ENCODE peak calls at places on chromosomes 16 and 17, in five cellular contexts. W is heart right ventricle, R is OCI-LY7, Y is A549, P is sigmoid colon. B is an unnamed sample.

GRCh38 chr16:28107232-28107631 is 43.7 kb upstream of the GSG1L start:
- DNase-seq in Y (no peak), W (no peak), R (no peak), P (no peak), B (no peak)

GRCh38 chr17:74513987-74514631 is 17.2 kb downstream of the CD300LB start:
- DNase-seq in R (peak; percentile 87), P (no peak), Y (peak; percentile 55), W (no peak), B (peak; percentile 22)

GRCh38 chr17:74176546-74177001 is 26.9 kb upstream of the RPL38 start:
- DNase-seq in W (peak; percentile 51), P (no peak), Y (peak; percentile 76), R (peak; percentile 63), B (peak; percentile 58)

GRCh38 chr16:56354746-56355145 is 70.6 kb downstream of the AMFR start:
- DNase-seq in Y (no peak), R (no peak), P (peak; percentile 59), W (no peak), B (no peak)

GRCh38 chr17:61368049-61368831 is 31.4 kb upstream of the TBX2 start:
- DNase-seq in Y (no peak), P (no peak), W (no peak), R (no peak), B (no peak)

GRCh38 chr17:38867179-38867994 is 2.5 kb upstream of the LASP1 start:
- DNase-seq in R (peak; percentile 80), W (peak; percentile 57), P (peak; percentile 80), Y (peak; percentile 63), B (no peak)

GRCh38 chr16:49200223-49200820 is 81.3 kb downstream of the CBLN1 start:
- DNase-seq in Y (no peak), P (no peak), R (no peak), W (peak; percentile 8), B (no peak)

GRCh38 chr17:17693253-17693954 is 12.1 kb downstream of the RAI1 start:
- DNase-seq in P (no peak), R (no peak), Y (no peak), W (no peak), B (no peak)

GRCh38 chr16:1530883-1531637 is 2.4 kb upstream of the TMEM204 start:
- DNase-seq in R (no peak), Y (no peak), W (peak; percentile 75), P (peak; percentile 92), B (no peak)

GRCh38 chr16:29765167-29766032 is 12.7 kb upstream of the ZG16 start:
- DNase-seq in Y (no peak), R (no peak), P (no peak), W (no peak), B (no peak)

GRCh38 chr17:17712268-17712924 is 31.1 kb downstream of the RAI1 start:
- DNase-seq in Y (no peak), R (no peak), W (no peak), P (no peak), B (no peak)

GRCh38 chr17:40598928-40599627 is 33.8 kb upstream of the CCR7 start:
- DNase-seq in Y (no peak), P (no peak), R (peak; percentile 76), W (peak; percentile 44), B (no peak)

DNA sequence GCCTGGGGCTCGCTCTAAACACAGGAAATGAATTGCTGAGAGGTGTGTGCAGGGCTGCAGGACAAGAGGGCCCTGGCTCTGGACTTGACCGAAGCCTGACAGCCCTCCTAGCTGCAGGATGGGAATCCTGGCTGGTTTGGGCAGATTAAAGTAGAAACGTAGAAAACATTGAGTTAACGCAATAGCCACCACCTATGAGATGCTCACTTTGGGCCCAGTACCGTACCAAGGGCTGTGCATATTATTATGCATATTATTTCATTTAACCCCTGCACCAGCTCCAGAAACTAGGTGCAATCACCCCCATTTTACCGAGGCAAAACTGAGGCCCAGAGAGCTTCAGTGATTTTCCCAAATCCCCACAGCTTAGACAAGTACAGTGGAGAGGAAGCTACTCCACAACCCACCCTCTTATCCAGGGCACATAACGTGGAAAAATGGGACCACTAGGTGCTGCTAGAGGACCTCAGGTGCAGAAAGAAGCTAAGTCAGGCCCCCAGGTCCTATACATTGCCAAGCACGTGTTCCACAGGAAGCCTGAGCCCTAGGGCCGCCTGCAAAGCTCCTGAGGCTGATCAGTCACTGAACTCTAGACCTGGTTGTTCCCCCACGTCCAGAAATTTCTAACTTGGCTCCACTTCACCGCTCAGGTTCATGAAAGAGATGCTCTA is 79.2 kb downstream of the MYH11 start:
- DNase-seq in Y (peak; percentile 74), R (peak; percentile 86), P (peak; percentile 64), W (no peak), B (no peak)
- TF ChIP-seq CTCF in Y (peak; percentile 77), R (peak; percentile 88), P (no peak), W (peak; percentile 34), B (peak; percentile 83)

GRCh38 chr16:89944773-89945172 is 3.8 kb upstream of the DEF8 start:
- DNase-seq in R (peak; percentile 81), P (no peak), W (no peak), Y (no peak), B (no peak)

GRCh38 chr16:89949121-89949742 is 677 bp downstream of the DEF8 start:
- DNase-seq in W (no peak), Y (no peak), P (no peak), R (no peak), B (no peak)

GRCh38 chr16:89946515-89946914 is 2.0 kb upstream of the DEF8 start:
- DNase-seq in R (no peak), P (no peak), W (no peak), Y (no peak), B (no peak)

GRCh38 chr16:89949756-89950155 is 1.2 kb downstream of the DEF8 start:
- DNase-seq in Y (no peak), P (no peak), R (peak; percentile 34), W (no peak), B (no peak)

GRCh38 chr16:89945654-89946053 is 2.9 kb upstream of the DEF8 start:
- DNase-seq in W (no peak), Y (no peak), P (no peak), R (peak; percentile 49), B (no peak)
- TF ChIP-seq CTCF in W (no peak), Y (no peak), P (no peak), R (peak; percentile 72), B (no peak)

DNA sequence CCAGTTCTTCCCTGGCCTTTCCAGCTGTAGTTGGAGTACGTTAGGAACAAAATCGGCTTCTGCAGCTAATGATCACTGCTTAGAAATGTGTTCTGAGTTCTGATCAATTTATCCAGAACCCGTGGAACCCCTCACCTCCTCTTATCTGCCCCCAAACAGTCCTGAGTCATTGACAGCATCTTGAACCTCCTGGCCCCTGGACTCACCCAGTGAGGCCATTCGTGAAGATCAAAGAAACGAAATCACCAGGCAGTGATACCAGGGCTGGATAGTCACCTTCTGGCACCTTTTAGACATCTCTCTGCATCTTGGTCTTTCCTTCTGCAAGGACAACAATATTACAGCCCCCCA is 17.0 kb upstream of the EXOC7 start:
- DNase-seq in W (no peak), R (no peak), Y (no peak), P (peak; percentile 21), B (no peak)
- TF ChIP-seq CTCF in W (no peak), R (no peak), Y (no peak), P (no peak), B (no peak)

GRCh38 chr16:74449470-74449869 is 28.2 kb upstream of the CLEC18B start:
- DNase-seq in Y (peak; percentile 35), R (no peak), P (peak; percentile 78), W (peak; percentile 20), B (no peak)
- TF ChIP-seq CTCF in Y (no peak), R (no peak), P (no peak), W (no peak), B (peak; percentile 41)

DNA sequence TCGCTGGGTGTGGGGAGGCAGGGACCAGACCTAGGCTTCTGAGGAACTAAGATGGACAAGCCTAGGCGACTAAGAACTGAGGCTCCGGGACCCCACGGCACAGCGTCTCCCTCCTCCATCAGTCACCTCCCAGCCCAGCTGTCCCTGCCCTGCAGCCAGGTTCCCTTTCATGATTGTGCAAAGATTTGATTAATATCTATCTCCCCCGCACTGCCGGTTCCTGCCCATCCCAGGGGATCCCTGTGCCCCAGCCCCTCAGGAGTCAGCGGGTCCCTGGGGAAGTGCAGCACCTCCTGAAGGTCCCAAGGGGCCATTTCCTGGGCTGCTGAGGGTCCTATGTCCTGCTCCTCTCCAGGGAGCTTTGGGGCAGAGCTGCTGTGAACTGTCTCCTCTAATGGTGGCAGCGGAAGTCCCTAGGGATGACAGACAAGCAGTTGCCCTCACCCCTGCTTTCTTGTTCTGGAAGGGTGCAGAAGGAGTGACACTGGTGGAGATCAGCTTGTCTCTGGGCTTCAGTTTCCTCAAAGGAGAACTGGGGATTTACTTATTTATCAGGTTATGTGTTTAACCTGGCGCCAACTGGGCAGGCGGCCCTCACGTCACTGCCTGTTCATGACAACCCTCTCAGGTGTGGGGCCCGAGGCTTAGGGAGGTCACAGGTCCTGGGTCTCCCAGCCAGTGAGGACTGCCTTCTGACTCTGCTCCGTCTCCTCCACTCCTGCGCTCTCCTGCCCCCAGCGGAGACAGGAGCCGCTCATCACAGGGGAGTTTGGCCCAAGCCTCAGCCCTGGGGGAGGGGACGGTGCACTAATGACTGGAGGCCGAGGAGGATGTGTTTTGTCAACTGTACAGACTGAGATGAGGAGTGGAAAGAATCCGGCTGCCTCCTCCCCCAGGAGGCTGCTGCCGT is 1.9 kb upstream of the C16orf74 start:
- DNase-seq in P (peak; percentile 78), R (peak; percentile 66), Y (no peak), W (peak; percentile 23), B (no peak)
- TF ChIP-seq CTCF in P (no peak), R (peak; percentile 69), Y (no peak), W (peak; percentile 12), B (peak; percentile 40)

DNA sequence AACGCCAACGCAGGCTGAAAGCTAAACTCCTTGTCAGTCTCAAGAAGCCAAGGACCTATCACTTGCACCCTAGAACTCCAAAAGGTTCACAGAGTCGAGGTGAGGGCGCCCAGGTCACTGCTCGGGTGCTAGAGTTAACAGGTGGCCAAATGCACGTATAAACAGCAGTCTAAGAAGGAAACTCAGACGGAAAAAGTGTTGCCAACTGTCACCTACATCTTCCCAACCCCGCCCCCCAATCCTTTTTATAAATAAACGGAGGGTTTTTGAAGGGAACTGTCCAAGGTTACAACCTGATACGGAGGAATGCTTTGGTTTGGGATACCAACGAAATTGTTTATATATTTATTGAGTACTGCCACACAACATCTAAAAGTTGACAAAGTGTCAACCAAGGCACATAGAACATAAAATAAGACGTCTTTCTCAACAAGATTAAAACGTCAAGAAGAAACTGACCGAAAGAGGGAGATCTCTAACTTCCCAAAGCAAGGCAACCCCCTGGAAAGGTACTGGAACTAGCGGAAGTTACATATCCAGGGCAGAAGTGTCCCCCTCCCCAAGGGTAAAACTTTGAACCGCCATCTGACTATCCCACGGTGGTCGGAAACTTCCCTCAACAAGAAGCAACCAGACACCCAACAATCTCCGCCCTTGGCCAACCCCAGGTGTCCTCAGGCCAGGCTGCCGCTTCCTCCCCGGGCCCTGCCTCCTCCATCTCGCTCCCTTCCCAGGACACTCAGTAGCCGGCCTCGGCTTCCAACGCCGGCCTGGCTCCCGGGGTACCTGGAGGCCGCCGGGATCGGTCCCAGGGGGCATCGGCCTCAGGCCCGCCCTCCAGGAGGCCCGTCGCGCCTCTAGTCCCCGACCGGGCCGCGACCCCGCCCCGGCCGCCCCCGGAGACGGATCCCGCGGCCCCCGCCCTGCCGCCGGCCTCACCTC is 982 bp downstream of the SPAG9 start:
- DNase-seq in W (peak; percentile 49), P (peak; percentile 81), Y (peak; percentile 50), R (peak; percentile 75), B (no peak)
- TF ChIP-seq CTCF in W (peak; percentile 19), P (no peak), Y (peak; percentile 62), R (no peak), B (peak; percentile 78)

B was measured in chondrocyte.